ENCODE peak calls at places on chromosomes 6 and 20, in eight cellular contexts. A is transverse colon, E is GM12878, V is HL-60, P is HepG2, Y is spleen, T is prostate gland, K is GM23338. H is an unnamed sample.

GRCh38 chr6:71123051-71123450 is 165.6 kb upstream of the OGFRL1 start:
- DNase-seq in A (no peak), E (no peak), V (no peak), P (no peak), Y (no peak), T (no peak), K (no peak), H (no peak)

GRCh38 chr6:110949679-110950285 is 8.7 kb upstream of the GTF3C6 start:
- DNase-seq in A (no peak), E (no peak), V (no peak), P (no peak), Y (no peak), T (no peak), K (peak), H (peak)

GRCh38 chr20:47220161-47220582 is 136.3 kb downstream of the ZMYND8 start:
- DNase-seq in A (peak), E (no peak), V (no peak), P (peak), Y (no peak), T (no peak), K (peak), H (no peak)

GRCh38 chr6:46935687-46936086 is 13.9 kb upstream of the ADGRF5 start:
- DNase-seq in A (no peak), E (no peak), V (no peak), P (no peak), Y (no peak), T (no peak), K (peak), H (no peak)

GRCh38 chr6:169529931-169530761 is 171.7 kb downstream of the WDR27 start:
- DNase-seq in A (peak), E (no peak), V (no peak), P (no peak), Y (no peak), T (peak), K (no peak), H (no peak)

GRCh38 chr20:58045579-58045978 is 182.9 kb downstream of the ANKRD60 start:
- DNase-seq in A (no peak), E (no peak), V (no peak), P (no peak), Y (no peak), T (no peak), K (no peak), H (no peak)

GRCh38 chr6:153898360-153899059 is 140.5 kb upstream of the OPRM1 start:
- DNase-seq in A (peak), E (no peak), V (no peak), P (no peak), Y (no peak), T (no peak), K (no peak), H (no peak)

GRCh38 chr6:67184405-67184804 is 1450.7 kb upstream of the ADGRB3 start:
- DNase-seq in A (no peak), E (no peak), V (no peak), P (no peak), Y (no peak), T (no peak), K (no peak), H (no peak)

GRCh38 chr6:32685603-32686002 is 19.1 kb upstream of the HLA-DQB1 start:
- DNase-seq in A (no peak), E (peak), V (peak), P (no peak), Y (no peak), T (no peak), K (no peak), H (no peak)

GRCh38 chr6:126176266-126176665 is 163.6 kb upstream of the CENPW start:
- DNase-seq in A (no peak), E (no peak), V (no peak), P (peak), Y (no peak), T (no peak), K (peak), H (no peak)

GRCh38 chr6:148164645-148165044 is 178.0 kb upstream of the SASH1 start:
- DNase-seq in A (no peak), E (no peak), V (no peak), P (no peak), Y (no peak), T (no peak), K (no peak), H (no peak)

GRCh38 chr20:59010321-59010994 is 3.4 kb upstream of the CTSZ start:
- DNase-seq in A (peak), E (no peak), V (no peak), P (no peak), Y (no peak), T (no peak), K (no peak), H (no peak)

GRCh38 chr20:52192296-52193007 is 873 bp upstream of the ZFP64 start:
- DNase-seq in A (no peak), E (peak), V (peak), P (peak), Y (no peak), T (no peak), K (no peak), H (no peak)

GRCh38 chr6:44735631-44735963 is 348.1 kb downstream of the CDC5L start:
- DNase-seq in A (no peak), E (peak), V (no peak), P (no peak), Y (no peak), T (no peak), K (no peak), H (no peak)

GRCh38 chr20:45012682-45013302 is 46.5 kb downstream of the STK4 start:
- DNase-seq in A (no peak), E (no peak), V (no peak), P (no peak), Y (no peak), T (no peak), K (peak), H (no peak)

GRCh38 chr6:53837875-53838806 is 43.3 kb downstream of the LRRC1 start:
- DNase-seq in A (no peak), E (no peak), V (no peak), P (no peak), Y (no peak), T (peak), K (no peak), H (no peak)

GRCh38 chr6:2658788-2659187 is 91.9 kb downstream of the MYLK4 start:
- DNase-seq in A (no peak), E (peak), V (no peak), P (peak), Y (no peak), T (no peak), K (no peak), H (no peak)

GRCh38 chr6:1821188-1822183 is 211.8 kb downstream of the FOXC1 start:
- DNase-seq in A (no peak), E (peak), V (no peak), P (peak), Y (no peak), T (no peak), K (no peak), H (no peak)

GRCh38 chr6:12459945-12460800 is 170.0 kb downstream of the EDN1 start:
- DNase-seq in A (no peak), E (no peak), V (no peak), P (no peak), Y (no peak), T (no peak), K (no peak), H (no peak)

GRCh38 chr6:25138697-25139051 is 140.5 kb upstream of the CARMIL1 start:
- DNase-seq in A (no peak), E (no peak), V (no peak), P (no peak), Y (no peak), T (no peak), K (no peak), H (no peak)

GRCh38 chr6:53171605-53172467 is 23.2 kb upstream of the GCM1 start:
- DNase-seq in A (peak), E (peak), V (peak), P (peak), Y (peak), T (peak), K (peak), H (peak)

GRCh38 chr20:62874745-62875344 is 13.2 kb upstream of the TCFL5 start:
- DNase-seq in A (no peak), E (no peak), V (no peak), P (peak), Y (no peak), T (no peak), K (no peak), H (no peak)

GRCh38 chr20:58610071-58610800 is 40.8 kb upstream of the STX16 start:
- DNase-seq in A (no peak), E (no peak), V (no peak), P (no peak), Y (peak), T (no peak), K (no peak), H (no peak)

GRCh38 chr6:70124882-70125535 is 177.9 kb downstream of the COL9A1 start:
- DNase-seq in A (peak), E (no peak), V (no peak), P (no peak), Y (no peak), T (no peak), K (no peak), H (no peak)

GRCh38 chr6:80457044-80457933 is 350.8 kb downstream of the BCKDHB start:
- DNase-seq in A (peak), E (no peak), V (no peak), P (no peak), Y (no peak), T (peak), K (no peak), H (no peak)

GRCh38 chr6:3822747-3823445 is 26.3 kb upstream of the FAM50B start:
- DNase-seq in A (no peak), E (no peak), V (no peak), P (no peak), Y (no peak), T (no peak), K (no peak), H (no peak)

GRCh38 chr20:3276400-3277015 is 37.5 kb upstream of the SLC4A11 start:
- DNase-seq in A (no peak), E (no peak), V (no peak), P (peak), Y (no peak), T (peak), K (peak), H (no peak)

GRCh38 chr6:41498968-41499599 is 47.1 kb upstream of the FOXP4 start:
- DNase-seq in A (no peak), E (no peak), V (no peak), P (peak), Y (no peak), T (peak), K (no peak), H (no peak)
- H3K4me3 ChIP-seq in A (no peak), E (no peak), V (no peak), P (peak), Y (no peak), T (no peak), K (no peak), H (no peak)

GRCh38 chr6:122695188-122695587 is 84.3 kb upstream of the FABP7 start:
- DNase-seq in A (no peak), E (no peak), V (no peak), P (no peak), Y (no peak), T (no peak), K (no peak), H (no peak)
- H3K27ac ChIP-seq in A (no peak), E (no peak), V (no peak), P (no peak), Y (no peak), T (no peak), K (no peak), H (no peak)

DNA sequence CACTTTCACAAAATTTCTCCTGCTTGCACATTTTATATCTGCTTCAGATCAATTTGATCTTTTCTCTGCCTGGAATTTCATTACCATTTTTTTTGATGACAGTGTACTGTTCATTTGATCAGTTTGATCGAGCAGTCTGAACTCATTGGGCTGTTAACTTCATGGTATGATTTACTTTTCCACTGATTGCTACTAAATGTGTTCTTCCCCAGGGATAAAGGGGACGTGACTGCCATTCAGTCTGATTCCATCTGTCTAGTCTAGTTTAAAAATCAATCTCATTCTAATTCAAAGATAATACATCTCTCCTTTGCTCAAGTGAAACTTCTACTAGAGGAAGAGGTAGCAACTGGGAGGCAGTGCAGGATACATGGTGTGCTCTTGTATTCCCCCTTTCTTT is 21.1 kb downstream of the LAMP5 start:
- DNase-seq in A (no peak), E (no peak), V (no peak), P (no peak), Y (no peak), T (no peak), K (no peak), H (no peak)
- TF ChIP-seq POLR2AphosphoS5 in A (no peak), E (no peak), V (no peak), P (no peak), Y (no peak), T (no peak), K (no peak), H (no peak)

GRCh38 chr6:158021814-158022748 is 40.4 kb downstream of the SYNJ2 start:
- DNase-seq in A (no peak), E (no peak), V (no peak), P (no peak), Y (peak), T (no peak), K (no peak), H (no peak)
- H3K4me3 ChIP-seq in A (no peak), E (no peak), V (no peak), P (no peak), Y (no peak), T (no peak), K (no peak), H (no peak)

GRCh38 chr6:134254118-134254517 is 63.8 kb downstream of the SGK1 start:
- DNase-seq in A (no peak), E (no peak), V (no peak), P (peak), Y (no peak), T (no peak), K (no peak), H (no peak)
- H3K27ac ChIP-seq in A (no peak), E (no peak), V (no peak), P (no peak), Y (no peak), T (no peak), K (no peak), H (peak)

GRCh38 chr6:106519460-106520394 is 109.6 kb downstream of the RTN4IP1 start:
- DNase-seq in A (peak), E (peak), V (peak), P (no peak), Y (peak), T (peak), K (no peak), H (no peak)

GRCh38 chr6:106522557-106522956 is 106.7 kb downstream of the RTN4IP1 start:
- DNase-seq in A (no peak), E (no peak), V (peak), P (no peak), Y (no peak), T (no peak), K (no peak), H (no peak)

GRCh38 chr6:106517699-106518098 is 111.6 kb downstream of the RTN4IP1 start:
- DNase-seq in A (no peak), E (no peak), V (no peak), P (no peak), Y (no peak), T (no peak), K (no peak), H (no peak)

GRCh38 chr6:106518748-106519147 is 110.5 kb downstream of the RTN4IP1 start:
- DNase-seq in A (no peak), E (no peak), V (no peak), P (no peak), Y (no peak), T (no peak), K (no peak), H (no peak)

DNA sequence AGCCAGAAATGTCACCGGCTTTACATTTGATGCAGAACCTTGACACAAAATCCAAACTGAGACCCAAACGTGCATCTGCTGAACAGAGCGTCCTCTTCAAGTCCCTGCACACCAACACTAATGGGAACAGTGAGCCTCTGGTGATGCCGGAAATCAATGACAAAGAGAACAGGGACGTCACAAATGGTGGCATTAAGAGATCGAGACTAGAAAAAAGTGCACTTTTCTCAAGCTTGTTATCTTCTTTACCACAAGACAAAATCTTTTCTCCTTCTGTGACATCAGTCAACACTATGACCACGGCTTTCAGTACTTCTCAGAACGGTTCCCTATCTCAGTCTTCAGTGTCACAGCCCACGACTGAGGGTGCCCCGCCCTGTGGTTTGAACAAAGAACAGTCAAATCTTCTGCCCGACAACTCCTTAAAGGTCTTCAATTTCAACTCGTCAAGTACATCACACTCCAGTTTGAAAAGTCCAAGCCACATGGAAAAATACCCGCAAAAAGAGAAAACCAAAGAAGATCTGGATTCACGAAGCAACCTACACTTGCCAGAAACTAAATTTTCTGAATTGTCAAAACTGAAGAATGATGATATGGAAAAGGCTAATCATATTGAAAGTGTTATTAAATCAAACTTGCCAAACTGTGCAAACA is 108.5 kb downstream of the RTN4IP1 start:
- DNase-seq in A (peak), E (peak), V (peak), P (no peak), Y (peak), T (no peak), K (no peak), H (no peak)
- TF ChIP-seq POLR2AphosphoS5 in A (peak), E (peak), V (no peak), P (no peak), Y (no peak), T (peak), K (no peak), H (no peak)

GRCh38 chr20:25036331-25036936 is 21.5 kb downstream of the ACSS1 start:
- DNase-seq in A (no peak), E (no peak), V (no peak), P (no peak), Y (peak), T (no peak), K (no peak), H (no peak)
- H3K4me3 ChIP-seq in A (no peak), E (no peak), V (no peak), P (no peak), Y (no peak), T (no peak), K (no peak), H (no peak)

H was measured in SK-N-MC.